ENCODE peak calls at places on chromosomes 11 and 22, in eight cellular contexts. V is NCI-H2081, H is GM04503, L is NCI-H1092 treated with DMSO at 0.1 percent for 48 hours, N is RWPE1, G is naive B cell, X is activated B cell treated with CpG ODN at 0.5 μM for 24 hours, M is T-helper 2 cell. W is an unnamed sample.
A peak's percentile ranks its signal among the peaks of the same experiment; 100 is the strongest.

GRCh38 chr11:26030419-26030818 is 301.5 kb upstream of the ANO3 start:
- DNase-seq in V (no peak), H (no peak), L (no peak), N (no peak), G (no peak), X (no peak), M (no peak), W (no peak)

GRCh38 chr11:78384231-78384630 is 33.4 kb downstream of the GAB2 start:
- DNase-seq in V (no peak), H (no peak), L (no peak), N (no peak), G (no peak), X (no peak), M (no peak), W (no peak)

GRCh38 chr11:67318239-67318555 is 14.9 kb downstream of the SSH3 start:
- DNase-seq in V (no peak), H (no peak), L (peak; percentile 34), N (peak; percentile 54), G (no peak), X (no peak), M (no peak), W (no peak)

GRCh38 chr11:62104816-62105610 is 18.8 kb upstream of the INCENP start:
- DNase-seq in V (no peak), H (peak; percentile 65), L (no peak), N (no peak), G (no peak), X (no peak), M (no peak), W (no peak)

GRCh38 chr22:36741204-36741793 is 34.6 kb downstream of the IFT27 start:
- DNase-seq in V (no peak), H (no peak), L (no peak), N (no peak), G (no peak), X (no peak), M (no peak), W (no peak)

GRCh38 chr22:22025320-22026156 is 43.0 kb upstream of the TOP3B start:
- DNase-seq in V (no peak), H (no peak), L (no peak), N (no peak), G (peak; percentile 45), X (no peak), M (no peak), W (no peak)

GRCh38 chr11:122033631-122034030 is 82.4 kb downstream of the BLID start:
- DNase-seq in V (no peak), H (no peak), L (no peak), N (no peak), G (no peak), X (no peak), M (no peak), W (no peak)

GRCh38 chr22:21816787-21817496 is 50.5 kb downstream of the MAPK1 start:
- DNase-seq in V (peak; percentile 14), H (peak; percentile 87), L (no peak), N (peak; percentile 68), G (peak; percentile 88), X (peak; percentile 34), M (no peak), W (peak; percentile 74)

GRCh38 chr11:65108469-65109123 is 3.1 kb upstream of the TM7SF2 start:
- DNase-seq in V (no peak), H (no peak), L (no peak), N (no peak), G (no peak), X (no peak), M (no peak), W (no peak)